ENCODE peak calls at places on chromosomes 6 and 20, in five cellular contexts. Z, G, Q, T and M are unnamed samples.

GRCh38 chr6:41726876-41727275 is 8.5 kb downstream of the TFEB start:
- DNase-seq in Q (peak), Z (no peak), T (no peak), G (no peak), M (no peak)

GRCh38 chr6:70111737-70112136 is 191.1 kb downstream of the COL9A1 start:
- DNase-seq in Q (no peak), G (no peak), Z (no peak), T (no peak), M (no peak)

GRCh38 chr20:49983848-49984408 is 1.1 kb downstream of the SNAI1 start:
- DNase-seq in T (no peak), G (no peak), Q (no peak), Z (no peak), M (no peak)

GRCh38 chr6:10256113-10256690 is 158.7 kb downstream of the TFAP2A start:
- DNase-seq in Q (no peak), T (no peak), G (no peak), Z (no peak), M (peak)

GRCh38 chr6:31784270-31784925 is 7.3 kb upstream of the VWA7 start:
- DNase-seq in Z (no peak), Q (no peak), G (no peak), T (no peak), M (no peak)

GRCh38 chr6:74581681-74582080 is 624.2 kb downstream of the COL12A1 start:
- DNase-seq in Q (no peak), Z (no peak), T (no peak), G (no peak), M (no peak)

GRCh38 chr6:148358196-148358785 is 15.7 kb downstream of the SASH1 start:
- DNase-seq in Q (no peak), G (no peak), Z (no peak), T (peak), M (no peak)

GRCh38 chr20:23375827-23376226 is 13.8 kb downstream of the GZF1 start:
- DNase-seq in Z (no peak), T (no peak), G (no peak), Q (no peak), M (no peak)

GRCh38 chr6:99415446-99415845 is 9.7 kb downstream of the PNISR start:
- DNase-seq in T (no peak), Q (no peak), G (no peak), Z (no peak), M (no peak)

GRCh38 chr6:53727748-53728147 is 62.2 kb upstream of the KLHL31 start:
- DNase-seq in Z (no peak), Q (no peak), T (no peak), G (no peak), M (no peak)